ENCODE peak calls at places on chromosomes 2 and 18, in seven cellular contexts. K is astrocyte; S is naive thymus-derived CD4-positive, alpha-beta T cell; H is psoas muscle; V is testis; T is HepG2; Z is kidney. B is an unnamed sample.
A peak's percentile ranks its signal among the peaks of the same experiment; 100 is the strongest.

GRCh38 chr18:34493566-34494358 is 216.3 kb upstream of the DTNA start:
- DNase-seq in K (peak; percentile 13), S (no peak), H (peak; percentile 49), V (peak; percentile 53), T (peak; percentile 14), Z (peak; percentile 77), B (peak; percentile 43)

GRCh38 chr2:70767094-70767698 is 804 bp downstream of the ADD2 start:
- DNase-seq in K (no peak), S (peak; percentile 17), H (no peak), V (no peak), T (no peak), Z (peak; percentile 71), B (no peak)

GRCh38 chr2:31031132-31031706 is 107.0 kb downstream of the GALNT14 start:
- DNase-seq in K (no peak), S (no peak), H (no peak), V (no peak), T (no peak), Z (no peak), B (no peak)

GRCh38 chr18:56593906-56594305 is 44.5 kb downstream of the TXNL1 start:
- DNase-seq in K (peak; percentile 66), S (no peak), H (no peak), V (no peak), T (no peak), Z (no peak), B (no peak)

GRCh38 chr2:48205137-48205798 is 299.0 kb upstream of the FBXO11 start:
- DNase-seq in K (no peak), S (no peak), H (no peak), V (peak; percentile 65), T (peak; percentile 97), Z (no peak), B (no peak)

GRCh38 chr2:236449167-236449586 is 120.4 kb upstream of the ACKR3 start:
- DNase-seq in K (no peak), S (no peak), H (no peak), V (no peak), T (no peak), Z (no peak), B (no peak)

GRCh38 chr2:85215074-85216050 is 82.2 kb downstream of the TCF7L1 start:
- DNase-seq in K (peak; percentile 92), S (no peak), H (peak; percentile 39), V (no peak), T (peak; percentile 27), Z (no peak), B (no peak)

GRCh38 chr2:120596191-120596781 is 139.4 kb upstream of the GLI2 start:
- DNase-seq in K (no peak), S (no peak), H (peak; percentile 58), V (no peak), T (no peak), Z (peak; percentile 61), B (no peak)

GRCh38 chr2:43675646-43676321 is 445 bp downstream of the C1GALT1C1L start:
- DNase-seq in K (no peak), S (no peak), H (no peak), V (no peak), T (no peak), Z (no peak), B (no peak)

GRCh38 chr2:195408196-195408595 is 248.8 kb upstream of the SLC39A10 start:
- DNase-seq in K (no peak), S (no peak), H (no peak), V (no peak), T (no peak), Z (no peak), B (no peak)

GRCh38 chr18:61398961-61399632 is 65.9 kb downstream of the CDH20 start:
- DNase-seq in K (peak; percentile 73), S (no peak), H (no peak), V (no peak), T (no peak), Z (no peak), B (no peak)

GRCh38 chr2:174965992-174966789 is 39.0 kb downstream of the CHN1 start:
- DNase-seq in K (peak; percentile 58), S (no peak), H (no peak), V (no peak), T (no peak), Z (no peak), B (no peak)

GRCh38 chr2:2800001-2800400 is 468.9 kb upstream of the MYT1L start:
- DNase-seq in K (no peak), S (no peak), H (no peak), V (no peak), T (no peak), Z (no peak), B (no peak)

DNA sequence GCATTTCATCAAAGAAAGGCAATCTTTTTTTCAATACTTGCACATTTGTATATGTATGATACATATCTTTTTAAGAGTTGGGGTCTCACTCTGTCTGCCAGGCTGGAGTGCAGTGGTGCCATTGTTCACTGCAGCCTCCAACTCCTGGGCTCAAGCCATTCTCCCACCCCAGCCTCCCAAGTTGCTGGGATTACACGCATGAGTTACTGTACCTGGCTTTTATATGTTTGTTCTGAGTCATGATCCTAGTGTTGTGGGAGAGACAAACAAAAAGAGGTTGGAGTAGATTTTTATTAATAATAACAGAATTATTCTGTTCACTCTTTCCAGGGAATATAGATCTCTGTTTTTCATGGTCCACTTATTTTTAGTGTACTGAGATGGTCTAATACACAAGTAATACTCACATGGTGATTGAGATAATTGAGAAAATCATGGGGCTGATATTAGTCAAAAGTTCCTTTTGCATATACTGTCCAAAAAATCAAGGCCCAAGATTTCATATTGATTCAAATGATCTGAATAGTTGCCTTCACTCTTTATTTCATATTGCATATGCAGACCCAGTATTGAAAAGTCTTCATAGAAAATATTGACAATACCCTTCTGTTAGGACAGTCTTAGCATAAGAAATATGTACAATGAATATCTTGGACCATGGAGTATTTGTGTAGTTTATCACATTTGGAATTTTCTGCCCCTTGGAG is 138.3 kb downstream of the FMNL2 start:
- DNase-seq in K (no peak), S (no peak), H (no peak), V (no peak), T (peak; percentile 51), Z (no peak), B (no peak)
- H3K27ac ChIP-seq in K (no peak overlapping the region), S (no peak overlapping the region), H (peak overlapping the region; percentile 92), V (no peak overlapping the region), T (peak overlapping the region; percentile 57), Z (no peak overlapping the region), B (no peak overlapping the region)

GRCh38 chr2:42055573-42056514 is 8.0 kb downstream of the PKDCC start:
- DNase-seq in K (no peak), S (no peak), H (no peak), V (no peak), T (peak; percentile 98), Z (peak; percentile 65), B (no peak)

GRCh38 chr2:42054657-42055430 is 7.0 kb downstream of the PKDCC start:
- DNase-seq in K (no peak), S (no peak), H (peak; percentile 26), V (no peak), T (peak; percentile 68), Z (peak; percentile 63), B (no peak)

GRCh38 chr2:42057902-42058450 is 10.2 kb downstream of the PKDCC start:
- DNase-seq in K (no peak), S (no peak), H (no peak), V (no peak), T (no peak), Z (no peak), B (no peak)

GRCh38 chr2:42059261-42059898 is 11.6 kb downstream of the PKDCC start:
- DNase-seq in K (no peak), S (no peak), H (no peak), V (no peak), T (no peak), Z (no peak), B (no peak)

GRCh38 chr2:42057159-42057901 is 9.5 kb downstream of the PKDCC start:
- DNase-seq in K (no peak), S (no peak), H (no peak), V (no peak), T (no peak), Z (no peak), B (no peak)
- H3K36me3 ChIP-seq in K (peaks cover 13% of the 10 kb centered on the region), S (no peaks in the 10 kb centered on the region), H (peaks cover 50% of the 10 kb centered on the region), V (no peaks in the 10 kb centered on the region), T (peaks cover 23% of the 10 kb centered on the region), Z (peaks cover 10% of the 10 kb centered on the region), B (peaks cover 4% of the 10 kb centered on the region)

GRCh38 chr18:9916067-9916684 is 2.4 kb downstream of the VAPA start:
- DNase-seq in K (no peak), S (no peak), H (no peak), V (no peak), T (no peak), Z (no peak), B (no peak)

GRCh38 chr18:9918016-9918680 is 4.3 kb downstream of the VAPA start:
- DNase-seq in K (peak; percentile 41), S (no peak), H (no peak), V (no peak), T (peak; percentile 56), Z (no peak), B (no peak)

GRCh38 chr18:9915291-9916066 is 1.7 kb downstream of the VAPA start:
- DNase-seq in K (no peak), S (no peak), H (no peak), V (no peak), T (no peak), Z (no peak), B (no peak)

GRCh38 chr18:9914584-9915290 is 921 bp downstream of the VAPA start:
- DNase-seq in K (peak; percentile 69), S (peak; percentile 69), H (peak; percentile 79), V (peak; percentile 80), T (peak; percentile 51), Z (peak; percentile 92), B (peak; percentile 67)

GRCh38 chr18:9916814-9917213 is 3.0 kb downstream of the VAPA start:
- DNase-seq in K (no peak), S (no peak), H (no peak), V (no peak), T (no peak), Z (no peak), B (no peak)
- H3K4me1 ChIP-seq in K (peaks cover 25% of the 10 kb centered on the region), S (peaks cover 57% of the 10 kb centered on the region), H (peaks cover 67% of the 10 kb centered on the region), V (peaks cover 38% of the 10 kb centered on the region), T (peaks cover 66% of the 10 kb centered on the region), Z (peaks cover 20% of the 10 kb centered on the region), B (peaks cover 2% of the 10 kb centered on the region)

DNA sequence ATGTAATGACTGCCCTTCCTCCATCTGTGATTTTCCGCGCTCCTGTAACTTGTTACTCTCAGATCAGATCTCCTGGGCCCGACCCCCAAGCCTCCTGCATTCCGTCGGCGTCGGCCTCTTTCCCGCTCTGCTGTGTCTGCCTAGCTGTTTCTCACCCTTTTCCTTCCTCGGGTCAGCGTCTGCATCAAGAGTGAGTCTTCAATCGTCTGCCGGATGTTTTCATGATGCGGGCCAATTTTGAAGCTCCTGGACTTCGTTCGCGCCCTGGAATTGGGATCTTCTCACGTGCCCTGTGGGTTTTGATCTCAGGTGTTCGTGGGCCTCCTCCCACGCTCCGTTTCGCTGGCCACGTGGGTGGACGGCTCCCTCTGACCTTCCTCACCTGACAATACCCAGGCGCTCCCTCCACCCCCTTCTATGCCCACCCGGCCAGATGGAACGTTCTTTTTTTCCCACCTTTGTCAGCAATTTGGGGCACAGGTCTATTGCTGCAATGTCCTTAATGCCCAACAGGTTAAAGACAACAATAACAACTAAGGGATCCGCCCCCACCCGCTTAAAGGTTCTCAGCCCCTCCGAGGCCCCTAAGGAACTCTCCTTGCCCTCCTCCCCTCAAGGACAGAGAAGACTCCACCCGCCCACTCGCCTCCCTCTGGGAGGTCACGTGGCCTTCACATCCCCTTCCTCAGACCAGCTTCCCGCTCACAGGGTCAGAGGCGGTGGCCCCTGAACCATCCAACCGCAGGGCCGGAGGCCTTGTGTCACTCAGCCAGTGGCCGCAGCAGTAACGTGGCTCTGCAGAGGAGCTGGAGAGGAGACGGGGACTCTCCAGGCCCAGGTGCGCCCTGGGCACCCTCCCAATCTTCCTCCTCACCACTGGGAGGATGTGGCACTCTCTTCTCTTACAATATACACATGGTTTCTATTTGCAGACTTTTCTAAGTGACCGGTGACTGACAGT is 161.4 kb downstream of the TWIST2 start:
- DNase-seq in K (no peak), S (no peak), H (no peak), V (no peak), T (no peak), Z (peak; percentile 64), B (no peak)
- H3K27ac ChIP-seq in K (no peak overlapping the region), S (no peak overlapping the region), H (no peak overlapping the region), V (no peak overlapping the region), T (no peak overlapping the region), Z (no peak overlapping the region), B (no peak overlapping the region)